ENCODE peak calls at places on chromosomes 2 and 18, in seven cellular contexts. L is upper lobe of left lung, X is stomach, K is breast epithelium, Q is uterus, Y is spleen, P is vagina. I is an unnamed sample. For H3K4me1, the result is how much of the 10 kb centered on the place peaks cover.

GRCh38 chr2:110946892-110947291 is 173.8 kb upstream of the BCL2L11 start:
- DNase-seq in L (no peak), X (no peak), K (no peak), Q (no peak), Y (no peak), P (no peak), I (peak)

GRCh38 chr18:47737956-47738355 is 192.5 kb downstream of the SMAD2 start:
- DNase-seq in L (no peak), X (peak), K (no peak), Q (no peak), Y (no peak), P (peak), I (no peak)

GRCh38 chr18:63336366-63337099 is 17.0 kb upstream of the BCL2 start:
- DNase-seq in L (no peak), X (no peak), K (no peak), Q (no peak), Y (no peak), P (no peak), I (no peak)

GRCh38 chr18:79987566-79987965 is 797 bp downstream of the TXNL4A start:
- DNase-seq in L (no peak), X (no peak), K (no peak), Q (no peak), Y (no peak), P (no peak), I (no peak)

GRCh38 chr2:98043101-98043500 is 43.9 kb upstream of the VWA3B start:
- DNase-seq in L (no peak), X (no peak), K (no peak), Q (no peak), Y (no peak), P (no peak), I (no peak)

GRCh38 chr2:120568975-120569268 is 166.7 kb upstream of the GLI2 start:
- DNase-seq in L (no peak), X (no peak), K (no peak), Q (no peak), Y (no peak), P (no peak), I (no peak)

GRCh38 chr18:36440614-36441013 is 143.1 kb downstream of the FHOD3 start:
- DNase-seq in L (no peak), X (no peak), K (no peak), Q (no peak), Y (no peak), P (no peak), I (no peak)

GRCh38 chr2:47357475-47357874 is 45.5 kb upstream of the MSH2 start:
- DNase-seq in L (no peak), X (no peak), K (no peak), Q (peak), Y (no peak), P (no peak), I (peak)

GRCh38 chr2:19868705-19869550 is 32.9 kb downstream of the TTC32 start:
- DNase-seq in L (peak), X (peak), K (no peak), Q (peak), Y (peak), P (no peak), I (peak)

GRCh38 chr18:58966704-58967103 is 102.0 kb downstream of the ZNF532 start:
- DNase-seq in L (no peak), X (no peak), K (no peak), Q (no peak), Y (no peak), P (no peak), I (no peak)
- H3K4me1 ChIP-seq in L (under half), X (under half), K (under half), Q (under half), Y (under half), P (under half), I (under half)

GRCh38 chr2:96261328-96262003 is 4.3 kb downstream of the TMEM127 start:
- DNase-seq in L (no peak), X (no peak), K (no peak), Q (no peak), Y (no peak), P (no peak), I (no peak)

GRCh38 chr2:96259497-96259921 is 6.3 kb downstream of the TMEM127 start:
- DNase-seq in L (no peak), X (peak), K (no peak), Q (no peak), Y (no peak), P (no peak), I (peak)

GRCh38 chr2:96256611-96257113 is 9.1 kb downstream of the TMEM127 start:
- DNase-seq in L (no peak), X (no peak), K (no peak), Q (no peak), Y (no peak), P (no peak), I (no peak)

GRCh38 chr2:96260404-96261260 is 5.2 kb downstream of the TMEM127 start:
- DNase-seq in L (no peak), X (peak), K (peak), Q (no peak), Y (no peak), P (no peak), I (peak)

DNA sequence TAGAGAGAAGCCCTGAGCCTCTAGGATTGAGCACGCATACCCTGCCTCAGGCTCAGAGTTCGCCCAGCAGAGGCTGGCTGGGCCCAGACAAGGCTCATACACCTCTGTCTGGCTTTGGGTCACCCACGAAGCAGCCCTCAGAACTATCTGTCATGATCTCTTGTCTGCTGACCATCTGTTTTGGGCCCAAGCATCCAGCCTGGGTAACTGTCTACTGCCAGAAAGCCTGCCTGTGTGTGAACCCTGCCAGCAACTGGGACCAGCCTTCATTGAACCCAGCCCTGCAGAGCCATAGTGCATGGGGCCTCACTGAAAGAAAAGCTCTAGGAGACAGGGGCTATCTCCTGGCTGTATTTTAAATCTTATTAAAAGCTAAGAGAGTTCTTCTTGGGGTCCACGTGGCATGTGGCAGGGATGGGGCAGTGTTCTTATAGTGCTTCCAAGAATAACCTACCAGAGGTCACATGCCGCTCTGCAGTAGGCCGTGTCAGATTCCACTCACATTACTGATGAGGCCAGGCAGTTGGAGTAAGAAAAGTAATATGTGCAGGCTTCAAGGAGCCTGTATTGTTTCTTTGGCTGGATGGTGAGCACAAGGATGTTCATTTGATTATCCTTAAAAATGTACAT is 7.3 kb downstream of the TMEM127 start:
- DNase-seq in L (no peak), X (no peak), K (no peak), Q (no peak), Y (no peak), P (no peak), I (no peak)
- TF ChIP-seq POLR2A in L (no peak), X (no peak), K (no peak), Q (no peak), Y (no peak), P (no peak), I (no peak)

GRCh38 chr2:5980351-5981054 is 288.3 kb downstream of the SOX11 start:
- DNase-seq in L (no peak), X (no peak), K (no peak), Q (no peak), Y (no peak), P (no peak), I (no peak)
- H3K4me1 ChIP-seq in L (under half), X (under half), K (under half), Q (under half), Y (under half), P (under half), I (under half)

DNA sequence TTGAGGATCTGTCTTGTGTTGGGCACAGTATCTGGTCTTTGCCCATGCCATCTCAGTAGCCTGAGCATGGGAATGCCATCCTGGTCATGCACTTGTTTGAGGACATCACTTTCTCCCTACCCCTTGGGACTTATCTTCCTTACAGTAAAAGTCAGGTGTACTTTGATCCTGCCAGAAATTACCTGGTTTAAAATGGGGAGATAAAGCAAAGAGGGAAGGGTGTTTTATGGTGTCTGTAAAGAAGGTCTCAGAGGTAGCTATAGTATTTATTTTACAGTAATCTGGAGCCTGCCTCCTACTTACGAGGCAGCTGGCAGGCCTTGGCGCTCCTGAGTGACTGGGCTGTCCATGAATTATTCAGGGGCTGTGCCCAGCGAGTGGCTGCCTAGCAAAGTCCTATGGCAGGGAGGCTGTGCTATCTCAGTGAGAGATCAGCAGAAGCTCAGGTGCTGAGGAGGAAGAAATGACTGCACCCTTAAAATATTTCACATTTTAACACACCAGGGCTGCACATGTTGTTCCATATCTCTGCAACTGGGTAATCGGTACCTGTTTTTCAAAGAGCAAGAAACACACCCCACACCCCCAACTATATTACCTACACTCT is 93.9 kb downstream of the SPTBN1 start:
- DNase-seq in L (no peak), X (no peak), K (peak), Q (no peak), Y (no peak), P (no peak), I (peak)
- TF ChIP-seq POLR2A in L (no peak), X (no peak), K (no peak), Q (no peak), Y (no peak), P (no peak), I (no peak)

GRCh38 chr18:48929951-48930713 is 20.6 kb downstream of the SMAD7 start:
- DNase-seq in L (peak), X (peak), K (no peak), Q (no peak), Y (no peak), P (no peak), I (peak)
- H3K4me1 ChIP-seq in L (half or more), X (half or more), K (under half), Q (under half), Y (half or more), P (half or more), I (half or more)

DNA sequence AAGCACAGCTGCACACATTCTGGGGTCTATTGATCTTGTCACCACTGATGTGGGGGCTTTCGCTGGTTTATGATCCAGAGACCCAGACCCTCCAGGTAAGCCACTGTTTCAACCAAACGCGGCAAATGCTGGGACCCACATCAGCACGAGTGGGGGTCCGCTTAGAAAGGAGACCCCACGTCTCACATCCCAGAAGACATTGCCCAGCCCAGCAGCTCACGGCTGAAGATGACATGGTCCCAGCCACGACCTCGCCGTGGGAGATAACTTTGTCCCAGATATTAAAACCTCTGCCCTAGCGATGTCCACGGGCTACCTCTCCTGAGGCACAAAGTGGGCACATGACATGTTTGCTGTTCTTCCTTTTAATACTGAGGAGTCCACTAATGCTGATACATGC is 43.8 kb downstream of the LONRF2 start:
- DNase-seq in L (no peak), X (no peak), K (no peak), Q (no peak), Y (no peak), P (peak), I (no peak)
- TF ChIP-seq POLR2A in L (no peak), X (no peak), K (no peak), Q (no peak), Y (no peak), P (no peak), I (no peak)

GRCh38 chr18:51537487-51537886 is 340.0 kb upstream of the MEX3C start:
- DNase-seq in L (no peak), X (no peak), K (peak), Q (no peak), Y (peak), P (no peak), I (peak)
- H3K4me1 ChIP-seq in L (under half), X (under half), K (under half), Q (under half), Y (under half), P (under half), I (under half)